ENCODE peak calls at places on chromosomes 16 and 17, in nine cellular contexts. D, A, N, B, X, G, J, Q and T are unnamed samples.

GRCh38 chr17:64084086-64084939 is 45.6 kb downstream of the ERN1 start:
- DNase-seq in D (no peak), B (no peak), N (peak; percentile 69), Q (no peak), X (peak; percentile 75), A (no peak), J (no peak), G (no peak), T (no peak)

GRCh38 chr17:78741644-78742284 is 40.3 kb downstream of the CYTH1 start:
- DNase-seq in J (no peak), X (no peak), G (no peak), B (no peak), N (no peak), Q (no peak), D (no peak), A (no peak), T (no peak)

GRCh38 chr16:59964232-59964924 is 1230.3 kb upstream of the GOT2 start:
- DNase-seq in Q (no peak), A (no peak), B (no peak), N (no peak), D (no peak), X (no peak), G (no peak), J (no peak), T (no peak)

GRCh38 chr17:62780951-62781350 is 27.2 kb downstream of the MARCHF10 start:
- DNase-seq in D (no peak), N (no peak), A (no peak), B (no peak), Q (no peak), G (no peak), J (no peak), X (no peak), T (no peak)

GRCh38 chr17:75549246-75550138 is 24.0 kb downstream of the LLGL2 start:
- DNase-seq in D (no peak), B (no peak), A (no peak), G (no peak), X (no peak), J (no peak), Q (no peak), N (peak; percentile 94), T (no peak)

GRCh38 chr16:8720967-8721692 is 46.7 kb downstream of the ABAT start:
- DNase-seq in N (peak; percentile 77), B (no peak), Q (no peak), G (no peak), A (no peak), J (no peak), X (no peak), D (no peak), T (no peak)

GRCh38 chr17:73293480-73293911 is 18.3 kb downstream of the CDC42EP4 start:
- DNase-seq in X (peak; percentile 85), G (no peak), N (peak; percentile 92), D (no peak), B (no peak), A (no peak), Q (no peak), J (peak; percentile 92), T (no peak)

GRCh38 chr16:51815527-51815926 is 664.5 kb upstream of the SALL1 start:
- DNase-seq in A (no peak), J (no peak), D (no peak), B (no peak), G (no peak), N (no peak), X (no peak), Q (no peak), T (no peak)

GRCh38 chr16:67923414-67924127 is 8.1 kb downstream of the CTRL start:
- DNase-seq in B (no peak), A (no peak), X (no peak), N (peak; percentile 72), Q (no peak), G (no peak), J (no peak), D (no peak), T (no peak)

GRCh38 chr17:33229499-33229898 is 63.6 kb downstream of the ASIC2 start:
- DNase-seq in N (peak; percentile 44), A (no peak), J (no peak), X (no peak), B (no peak), D (no peak), G (no peak), Q (no peak), T (no peak)

GRCh38 chr17:33225994-33226393 is 67.1 kb downstream of the ASIC2 start:
- DNase-seq in Q (no peak), J (no peak), X (no peak), N (no peak), B (no peak), D (no peak), A (no peak), G (no peak), T (no peak)

GRCh38 chr17:33228548-33228947 is 64.5 kb downstream of the ASIC2 start:
- DNase-seq in X (no peak), Q (no peak), N (no peak), J (no peak), B (no peak), G (no peak), A (no peak), D (no peak), T (no peak)

GRCh38 chr17:33227911-33228310 is 65.2 kb downstream of the ASIC2 start:
- DNase-seq in A (no peak), G (no peak), J (no peak), B (no peak), Q (no peak), D (no peak), N (no peak), X (no peak), T (no peak)

GRCh38 chr17:33229028-33229427 is 64.1 kb downstream of the ASIC2 start:
- DNase-seq in B (no peak), A (no peak), D (no peak), Q (no peak), J (no peak), N (no peak), G (no peak), X (no peak), T (no peak)
- TF ChIP-seq CTCF in B (no peak), A (no peak), D (no peak), Q (no peak), J (no peak), N (no peak), G (no peak), X (no peak), T (no peak)

GRCh38 chr17:4074831-4075495 is 67.9 kb downstream of the ZZEF1 start:
- DNase-seq in D (no peak), Q (no peak), X (peak; percentile 55), G (peak; percentile 56), A (no peak), N (no peak), J (no peak), B (no peak), T (no peak)
- TF ChIP-seq CTCF in D (peak; percentile 78), Q (peak; percentile 62), X (peak; percentile 75), G (peak; percentile 74), A (peak; percentile 59), N (peak; percentile 87), J (peak; percentile 39), B (peak; percentile 61), T (peak; percentile 42)

DNA sequence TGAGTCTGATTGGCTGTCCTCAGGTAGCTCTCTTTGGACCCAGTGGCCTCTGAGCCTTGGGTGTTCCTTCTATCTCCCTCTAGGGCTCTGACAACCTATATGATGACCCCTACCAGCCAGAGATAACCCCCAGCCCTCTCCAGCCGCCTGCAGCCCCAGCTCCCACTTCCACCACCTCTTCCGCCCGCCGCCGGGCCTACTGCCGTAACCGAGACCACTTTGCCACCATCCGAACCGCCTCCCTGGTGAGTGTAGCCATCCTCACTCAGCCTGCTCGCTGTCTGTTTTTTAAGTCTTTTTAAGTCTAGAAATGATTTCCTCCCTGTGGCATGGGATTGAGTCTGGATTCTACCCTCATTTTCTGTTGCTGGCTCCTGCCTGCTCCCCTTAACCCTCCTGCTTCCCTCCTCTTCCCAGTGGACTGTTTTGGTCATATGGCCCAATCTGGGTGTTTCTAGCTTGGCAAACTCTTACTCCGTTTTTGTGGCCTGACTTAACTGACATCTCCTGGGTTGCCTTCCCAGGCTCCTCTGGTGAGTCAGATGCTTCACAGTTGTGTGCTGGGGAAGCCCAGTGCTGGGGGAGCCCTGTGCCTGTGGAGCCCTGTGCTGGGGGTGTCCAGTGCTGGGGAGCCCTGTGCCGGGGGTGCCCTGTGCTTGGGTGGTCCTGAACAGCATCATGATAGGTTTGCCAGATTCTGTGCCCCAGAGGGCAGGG is 9.9 kb downstream of the TAOK2 start:
- DNase-seq in X (peak; percentile 75), G (no peak), J (no peak), A (no peak), Q (no peak), D (no peak), B (no peak), N (no peak), T (no peak)
- TF ChIP-seq CTCF in X (no peak), G (no peak), J (no peak), A (no peak), Q (no peak), D (no peak), B (no peak), N (no peak), T (no peak)

DNA sequence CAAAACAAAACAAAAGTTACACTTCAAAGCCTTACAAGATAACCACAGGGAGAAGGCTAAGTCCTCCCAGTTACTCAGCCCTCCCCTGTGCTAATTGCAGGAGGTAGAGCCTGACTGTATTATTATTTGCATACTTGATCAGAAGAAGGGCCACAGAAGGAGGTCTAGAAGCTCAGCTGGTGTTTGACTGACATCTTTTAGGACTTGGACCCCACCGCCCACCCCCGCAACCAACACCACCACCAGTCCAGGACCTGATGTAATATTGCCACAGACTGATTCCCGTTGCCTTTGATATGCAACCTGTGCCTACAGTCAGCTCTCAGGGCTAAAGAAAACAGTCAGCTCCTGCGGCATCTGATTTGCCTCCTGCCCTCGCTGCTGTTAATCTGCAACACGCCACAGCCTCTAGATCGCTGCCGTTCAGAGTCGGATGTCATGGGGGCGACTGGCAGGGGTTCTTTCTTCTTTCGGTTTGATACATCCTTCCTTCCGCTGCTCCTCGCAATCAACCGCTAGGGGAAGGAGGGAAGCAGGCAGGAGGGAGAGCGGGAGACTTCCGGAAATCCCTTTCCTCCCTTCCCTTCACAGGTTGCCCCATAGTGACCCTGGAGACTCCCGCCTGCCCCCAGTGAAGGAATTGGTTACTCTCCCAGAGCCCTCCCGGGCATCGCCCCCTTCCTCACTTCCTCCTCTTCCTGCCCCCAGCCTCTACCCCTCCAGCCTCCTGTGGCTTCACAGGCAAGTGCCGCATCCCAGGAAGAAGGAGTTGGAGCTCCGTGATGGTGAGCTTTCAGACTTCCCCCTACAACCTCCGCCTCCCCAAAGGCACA is 90.5 kb upstream of the SOX9 start:
- DNase-seq in G (peak; percentile 50), B (peak; percentile 15), A (no peak), N (peak; percentile 50), X (peak; percentile 28), Q (no peak), J (no peak), D (peak; percentile 50), T (no peak)
- TF ChIP-seq CTCF in G (peak; percentile 15), B (peak; percentile 35), A (peak; percentile 46), N (peak; percentile 59), X (peak; percentile 48), Q (no peak), J (peak; percentile 28), D (peak; percentile 63), T (no peak)

GRCh38 chr16:89687092-89687940 is 827 bp downstream of the CDK10 start:
- DNase-seq in X (peak; percentile 22), G (peak; percentile 66), Q (no peak), A (no peak), J (no peak), N (peak; percentile 89), D (no peak), B (no peak), T (no peak)
- TF ChIP-seq CTCF in X (no peak), G (no peak), Q (no peak), A (no peak), J (no peak), N (no peak), D (no peak), B (no peak), T (no peak)